ENCODE peak calls at places on chromosomes 5 and 9, in nine cellular contexts. T is stimulated activated CD4-positive, alpha-beta T cell treated with anti-CD3 and anti-CD28 coated beads, Interleukin-1b, Interleukin-23, amount 100 ng/mL, for 48 hours; Z is T-helper 22 cell; I is fibroblast of pulmonary artery; K is NCI-H774; D is head of caudate nucleus; J is DMS 273 treated with DMSO at 0.1 percent for 48 hours; Q is transverse colon; O is NCI-H748 treated with DMSO at 0.1 percent for 48 hours. V is an unnamed sample.

GRCh38 chr5:154829181-154829588 is 21.2 kb downstream of the FAXDC2 start:
- DNase-seq in T (no peak), K (peak), O (no peak), I (no peak), Z (no peak), D (no peak), J (no peak), Q (peak), V (no peak)

GRCh38 chr9:95225016-95225745 is 92.3 kb downstream of the FANCC start:
- DNase-seq in J (no peak), O (no peak), Z (no peak), Q (no peak), D (no peak), K (no peak), I (no peak), T (no peak), V (no peak)

GRCh38 chr9:120713257-120714087 is 798 bp downstream of the MEGF9 start:
- DNase-seq in J (no peak), O (no peak), I (no peak), K (no peak), Q (peak), Z (no peak), T (no peak), D (no peak), V (no peak)

GRCh38 chr5:12480487-12480886 is 576.2 kb upstream of the CTNND2 start:
- DNase-seq in D (no peak), K (no peak), O (no peak), T (no peak), J (no peak), I (no peak), Q (no peak), Z (no peak), V (no peak)

GRCh38 chr9:111036946-111037743 is 1.1 kb downstream of the LPAR1 start:
- DNase-seq in T (no peak), K (no peak), I (peak), Q (no peak), D (no peak), J (no peak), O (peak), Z (no peak), V (no peak)

GRCh38 chr5:174793684-174794328 is 69.4 kb downstream of the MSX2 start:
- DNase-seq in D (peak), Z (peak), T (peak), Q (peak), I (peak), K (peak), O (no peak), J (peak), V (no peak)

GRCh38 chr5:113266913-113267227 is 167.9 kb downstream of the TSSK1B start:
- DNase-seq in K (no peak), O (no peak), J (peak), D (no peak), T (no peak), I (no peak), Q (no peak), Z (no peak), V (no peak)

GRCh38 chr9:117268847-117269452 is 145.9 kb downstream of the ASTN2 start:
- DNase-seq in D (no peak), Z (no peak), K (no peak), O (peak), T (no peak), J (no peak), Q (no peak), I (no peak), V (no peak)

GRCh38 chr5:139078345-139078744 is 119.8 kb downstream of the SIL1 start:
- DNase-seq in I (no peak), J (no peak), D (no peak), K (no peak), Q (no peak), O (no peak), T (no peak), Z (no peak), V (no peak)

GRCh38 chr5:142181096-142181495 is 72.5 kb downstream of the NDFIP1 start:
- DNase-seq in Z (no peak), Q (peak), I (no peak), D (no peak), K (no peak), T (no peak), J (no peak), O (no peak), V (no peak)